ENCODE peak calls at places on chromosome 5, in nine cellular contexts. U is gastrocnemius medialis, R is PC-9, Z is aorta, Y is lung, S is breast epithelium, C is astrocyte, N is IMR-90, T is HCT116. Q is an unnamed sample.

GRCh38 chr5:83450183-83450839 is 21.2 kb upstream of the VCAN start:
- DNase-seq in U (no peak), R (no peak), Z (no peak), Y (no peak), S (no peak), C (no peak), N (no peak), T (no peak), Q (no peak)

GRCh38 chr5:133408322-133408721 is 204.0 kb downstream of the FSTL4 start:
- DNase-seq in U (no peak), R (no peak), Z (no peak), Y (no peak), S (no peak), C (no peak), N (no peak), T (no peak), Q (no peak)

GRCh38 chr5:10892135-10892910 is 131.3 kb upstream of the DAP start:
- DNase-seq in U (no peak), R (no peak), Z (no peak), Y (no peak), S (no peak), C (no peak), N (no peak), T (no peak), Q (no peak)

GRCh38 chr5:179619776-179620175 is 3.7 kb downstream of the HNRNPH1 start:
- DNase-seq in U (no peak), R (no peak), Z (no peak), Y (no peak), S (no peak), C (no peak), N (peak; percentile 52), T (no peak), Q (no peak)

GRCh38 chr5:138668451-138668850 is 84.8 kb upstream of the CTNNA1 start:
- DNase-seq in U (no peak), R (no peak), Z (no peak), Y (no peak), S (no peak), C (no peak), N (no peak), T (no peak), Q (no peak)

GRCh38 chr5:95390812-95391492 is at the start of gene FAM81B:
- DNase-seq in U (no peak), R (no peak), Z (no peak), Y (no peak), S (no peak), C (peak; percentile 9), N (peak; percentile 5), T (no peak), Q (no peak)

GRCh38 chr5:171340042-171340441 is 31.0 kb downstream of the TLX3 start:
- DNase-seq in U (no peak), R (no peak), Z (no peak), Y (no peak), S (no peak), C (no peak), N (no peak), T (no peak), Q (no peak)

GRCh38 chr5:107580902-107581823 is 89.6 kb downstream of the EFNA5 start:
- DNase-seq in U (peak; percentile 44), R (no peak), Z (no peak), Y (no peak), S (no peak), C (no peak), N (no peak), T (no peak), Q (no peak)

GRCh38 chr5:37804401-37804800 is 35.4 kb downstream of the GDNF start:
- DNase-seq in U (no peak), R (no peak), Z (no peak), Y (no peak), S (no peak), C (no peak), N (no peak), T (no peak), Q (no peak)

GRCh38 chr5:159095882-159096554 is 3.7 kb downstream of the EBF1 start:
- DNase-seq in U (no peak), R (no peak), Z (no peak), Y (no peak), S (no peak), C (no peak), N (no peak), T (no peak), Q (no peak)

GRCh38 chr5:165525268-165525667 is 2019.8 kb downstream of the MAT2B start:
- DNase-seq in U (no peak), R (peak; percentile 41), Z (no peak), Y (no peak), S (no peak), C (peak; percentile 86), N (peak; percentile 91), T (no peak), Q (peak; percentile 50)

GRCh38 chr5:37875051-37875787 is 35.4 kb upstream of the GDNF start:
- DNase-seq in U (no peak), R (no peak), Z (no peak), Y (no peak), S (no peak), C (peak; percentile 78), N (peak; percentile 92), T (no peak), Q (peak; percentile 15)

GRCh38 chr5:43418561-43418960 is 6.4 kb upstream of the CCL28 start:
- DNase-seq in U (no peak), R (no peak), Z (no peak), Y (no peak), S (no peak), C (no peak), N (no peak), T (no peak), Q (no peak)

GRCh38 chr5:37900692-37901091 is 60.9 kb upstream of the GDNF start:
- DNase-seq in U (peak; percentile 69), R (no peak), Z (no peak), Y (no peak), S (no peak), C (peak; percentile 7), N (peak; percentile 53), T (peak; percentile 10), Q (peak; percentile 77)

GRCh38 chr5:15610216-15610615 is 110.2 kb downstream of the FBXL7 start:
- DNase-seq in U (no peak), R (no peak), Z (no peak), Y (no peak), S (no peak), C (no peak), N (no peak), T (no peak), Q (no peak)

GRCh38 chr5:15614679-15615078 is 114.7 kb downstream of the FBXL7 start:
- DNase-seq in U (no peak), R (no peak), Z (no peak), Y (no peak), S (no peak), C (no peak), N (no peak), T (no peak), Q (no peak)

GRCh38 chr5:15609076-15609725 is 109.2 kb downstream of the FBXL7 start:
- DNase-seq in U (no peak), R (no peak), Z (no peak), Y (no peak), S (no peak), C (no peak), N (no peak), T (no peak), Q (no peak)

GRCh38 chr5:15612915-15613635 is 113.1 kb downstream of the FBXL7 start:
- DNase-seq in U (no peak), R (no peak), Z (no peak), Y (no peak), S (no peak), C (no peak), N (no peak), T (no peak), Q (no peak)

DNA sequence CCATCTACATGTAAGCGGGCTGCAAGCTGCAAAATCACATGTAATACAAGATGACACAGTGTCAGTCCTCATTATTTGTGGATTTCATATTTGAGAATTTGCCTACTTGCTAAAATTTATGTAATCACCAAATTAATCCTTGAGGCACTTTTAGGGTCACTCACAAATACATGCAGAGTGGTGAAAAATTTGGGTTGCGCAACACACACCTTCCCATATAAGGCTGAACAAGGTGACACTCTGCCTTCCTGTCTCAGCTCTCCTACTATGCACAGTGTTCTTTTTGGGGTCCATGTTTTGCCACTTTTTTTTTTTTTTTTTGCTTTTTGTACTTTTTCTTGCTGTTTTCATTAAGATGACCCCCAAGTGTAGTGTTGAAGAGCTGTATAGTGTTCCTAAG is 111.0 kb downstream of the FBXL7 start:
- DNase-seq in U (no peak), R (no peak), Z (no peak), Y (no peak), S (no peak), C (no peak), N (no peak), T (no peak), Q (no peak)
- H3K9me3 ChIP-seq in U (no peaks in the 10 kb centered on the region), R (no peaks in the 10 kb centered on the region), Z (no peaks in the 10 kb centered on the region), Y (no peaks in the 10 kb centered on the region), S (no peaks in the 10 kb centered on the region), C (no peaks in the 10 kb centered on the region), N (no peaks in the 10 kb centered on the region), T (peaks cover 14% of the 10 kb centered on the region), Q (no peaks in the 10 kb centered on the region)

GRCh38 chr5:175823731-175824525 is 47.5 kb upstream of the CPLX2 start:
- DNase-seq in U (no peak), R (no peak), Z (no peak), Y (no peak), S (no peak), C (no peak), N (no peak), T (no peak), Q (no peak)
- H3K27me3 ChIP-seq in U (no peaks in the 10 kb centered on the region), R (no peaks in the 10 kb centered on the region), Z (no peaks in the 10 kb centered on the region), Y (no peaks in the 10 kb centered on the region), S (no peaks in the 10 kb centered on the region), C (no peaks in the 10 kb centered on the region), N (no peaks in the 10 kb centered on the region), T (no peaks in the 10 kb centered on the region), Q (no peaks in the 10 kb centered on the region)

GRCh38 chr5:142508027-142508426 is 177.9 kb downstream of the FGF1 start:
- DNase-seq in U (no peak), R (no peak), Z (no peak), Y (peak; percentile 31), S (no peak), C (no peak), N (no peak), T (no peak), Q (no peak)
- H3K4me3 ChIP-seq in U (no peak overlapping the region), R (no peak overlapping the region), Z (peak overlapping the region; percentile 5), Y (no peak overlapping the region), S (no peak overlapping the region), C (no peak overlapping the region), N (no peak overlapping the region), T (no peak overlapping the region), Q (no peak overlapping the region)

DNA sequence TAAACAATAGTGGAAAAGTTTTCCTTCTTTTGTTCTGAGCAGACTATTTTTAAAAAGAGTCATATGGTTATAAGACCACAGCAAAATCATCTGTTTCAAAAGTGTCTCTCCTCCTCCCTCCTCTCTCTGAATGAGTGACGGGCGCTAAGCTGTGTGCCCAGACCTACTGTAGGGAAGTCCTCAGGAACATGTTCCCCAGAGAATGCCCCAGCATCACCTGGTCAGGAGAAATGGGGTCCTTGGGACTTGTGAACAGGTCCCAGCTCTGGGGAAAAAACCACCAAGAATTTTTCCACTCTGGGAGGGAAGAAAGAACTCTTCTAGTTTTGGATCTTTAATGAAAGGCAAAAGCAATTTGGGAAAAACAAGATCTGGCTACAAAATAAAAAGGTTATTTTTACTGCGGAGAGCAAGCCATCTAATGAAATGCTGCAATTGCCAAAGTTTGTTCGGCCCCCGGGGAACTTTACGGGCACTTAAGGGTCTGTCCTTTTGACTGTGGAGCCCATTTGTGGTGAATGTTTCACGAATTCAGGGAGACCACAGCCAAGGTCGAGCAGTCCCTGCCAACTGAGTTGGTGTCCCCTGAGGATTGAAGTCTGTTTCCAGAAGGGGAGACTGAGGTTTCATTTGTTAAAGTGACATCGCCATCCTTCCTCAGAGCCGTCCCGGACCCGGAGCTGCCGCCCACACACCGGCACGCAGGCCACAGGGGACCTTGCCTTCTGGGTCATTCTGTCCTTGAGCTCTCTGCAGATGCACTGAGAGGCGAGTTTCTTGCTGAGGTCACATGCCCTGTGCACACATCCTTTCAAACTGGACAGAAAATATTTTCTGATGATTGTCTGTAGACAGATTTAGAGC is 25.8 kb downstream of the BOD1 start:
- DNase-seq in U (no peak), R (no peak), Z (no peak), Y (no peak), S (no peak), C (no peak), N (no peak), T (no peak), Q (no peak)
- H3K9me3 ChIP-seq in U (peaks cover 4% of the 10 kb centered on the region), R (peaks cover 36% of the 10 kb centered on the region), Z (peaks cover 8% of the 10 kb centered on the region), Y (peaks cover 3% of the 10 kb centered on the region), S (peaks cover 25% of the 10 kb centered on the region), C (peaks cover 20% of the 10 kb centered on the region), N (peaks cover 11% of the 10 kb centered on the region), T (peaks cover 23% of the 10 kb centered on the region), Q (peaks cover 49% of the 10 kb centered on the region)

Q was measured in MG63.